ENCODE peak calls at places on chromosomes 12 and 14, in four cellular contexts. G is GM12878, P is HepG2, A is K562. B is an unnamed sample.
A peak's percentile ranks its signal among the peaks of the same experiment; 100 is the strongest.

GRCh38 chr12:88600272-88600671 is 20.0 kb upstream of the KITLG start:
- DNase-seq in G (no peak), P (no peak), A (no peak), B (no peak)

GRCh38 chr14:54444003-54444402 is 2.8 kb upstream of the CNIH1 start:
- DNase-seq in G (no peak), P (no peak), A (no peak), B (no peak)

GRCh38 chr12:6567112-6567680 is 895 bp downstream of the NOP2 start:
- DNase-seq in G (no peak), P (no peak), A (no peak), B (no peak)

GRCh38 chr12:3587402-3588013 is 96.5 kb downstream of the PRMT8 start:
- DNase-seq in G (no peak), P (no peak), A (no peak), B (no peak)

GRCh38 chr12:62653740-62654139 is 187.1 kb downstream of the MON2 start:
- DNase-seq in G (no peak), P (no peak), A (no peak), B (no peak)

GRCh38 chr12:47995976-47996375 is 8.3 kb downstream of the COL2A1 start:
- DNase-seq in G (no peak), P (no peak), A (no peak), B (no peak)

GRCh38 chr14:22339277-22339676 is 249.7 kb downstream of the DAD1 start:
- DNase-seq in G (no peak), P (no peak), A (no peak), B (no peak)

GRCh38 chr14:101406921-101407320 is 154.4 kb upstream of the DIO3 start:
- DNase-seq in G (no peak), P (no peak), A (no peak), B (no peak)

GRCh38 chr14:34722723-34723545 is 8.5 kb upstream of the CFL2 start:
- DNase-seq in G (no peak), P (peak; percentile 71), A (peak; percentile 58), B (peak; percentile 74)

GRCh38 chr12:102167821-102168605 is 29.6 kb downstream of the PMCH start:
- DNase-seq in G (peak; percentile 7), P (no peak), A (no peak), B (no peak)

GRCh38 chr12:30679250-30679649 is 16.4 kb downstream of the IPO8 start:
- DNase-seq in G (no peak), P (no peak), A (no peak), B (no peak)

GRCh38 chr12:24898185-24898584 is 50.7 kb downstream of the BCAT1 start:
- DNase-seq in G (no peak), P (no peak), A (no peak), B (no peak)

GRCh38 chr14:54366726-54367707 is 29.8 kb upstream of the CDKN3 start:
- DNase-seq in G (no peak), P (peak; percentile 84), A (peak; percentile 53), B (peak; percentile 30)

GRCh38 chr14:94768521-94769412 is 1.1 kb downstream of the GSC start:
- DNase-seq in G (no peak), P (no peak), A (no peak), B (no peak)

GRCh38 chr12:15966426-15966825 is 55.3 kb downstream of the DERA start:
- DNase-seq in G (no peak), P (no peak), A (no peak), B (no peak)

GRCh38 chr12:68175566-68176033 is 16.1 kb upstream of the IFNG start:
- DNase-seq in G (peak; percentile 63), P (no peak), A (no peak), B (no peak)

GRCh38 chr12:126837697-126838096 is 1429.3 kb upstream of the TMEM132C start:
- DNase-seq in G (no peak), P (no peak), A (no peak), B (no peak)

GRCh38 chr14:35533357-35534129 is 421 bp upstream of the INSM2 start:
- DNase-seq in G (no peak), P (peak; percentile 70), A (peak; percentile 66), B (peak; percentile 96)

GRCh38 chr12:106760184-106760531 is 14.3 kb upstream of the RIC8B start:
- DNase-seq in G (peak; percentile 65), P (no peak), A (no peak), B (no peak)

GRCh38 chr14:35742032-35742371 is 67.1 kb downstream of the RALGAPA1 start:
- DNase-seq in G (no peak), P (no peak), A (no peak), B (no peak)

GRCh38 chr14:22977434-22977683 is 5.0 kb downstream of the AJUBA start:
- DNase-seq in G (no peak), P (no peak), A (no peak), B (no peak)

GRCh38 chr12:27966870-27967269 is 5.7 kb downstream of the PTHLH start:
- DNase-seq in G (no peak), P (peak; percentile 20), A (peak; percentile 68), B (no peak)

GRCh38 chr12:95336387-95337067 is 118.9 kb downstream of the VEZT start:
- DNase-seq in G (no peak), P (peak; percentile 86), A (peak; percentile 40), B (peak; percentile 86)

GRCh38 chr14:89000007-89000942 is 175.8 kb downstream of the TTC8 start:
- DNase-seq in G (no peak), P (peak; percentile 29), A (peak; percentile 56), B (no peak)

GRCh38 chr14:35808076-35808657 is 928 bp downstream of the RALGAPA1 start:
- DNase-seq in G (no peak), P (no peak), A (peak; percentile 9), B (no peak)

GRCh38 chr14:60753264-60754126 is 18.9 kb downstream of the MNAT1 start:
- DNase-seq in G (peak; percentile 87), P (no peak), A (peak; percentile 11), B (no peak)

GRCh38 chr14:21825845-21826244 is 152.2 kb upstream of the OR4E1 start:
- DNase-seq in G (no peak), P (no peak), A (no peak), B (no peak)

GRCh38 chr12:68118096-68118755 is 41.3 kb downstream of the IFNG start:
- DNase-seq in G (no peak), P (no peak), A (no peak), B (no peak)

GRCh38 chr12:105474672-105475071 is 144.2 kb downstream of the C12orf75 start:
- DNase-seq in G (no peak), P (no peak), A (no peak), B (no peak)

GRCh38 chr12:78403681-78404080 is 460.9 kb upstream of the SYT1 start:
- DNase-seq in G (no peak), P (no peak), A (no peak), B (no peak)

GRCh38 chr12:78398750-78399149 is 465.8 kb upstream of the SYT1 start:
- DNase-seq in G (no peak), P (no peak), A (no peak), B (no peak)

GRCh38 chr12:78406213-78406612 is 458.4 kb upstream of the SYT1 start:
- DNase-seq in G (no peak), P (no peak), A (no peak), B (no peak)

GRCh38 chr12:78403136-78403535 is 461.4 kb upstream of the SYT1 start:
- DNase-seq in G (no peak), P (no peak), A (no peak), B (peak; percentile 16)

DNA sequence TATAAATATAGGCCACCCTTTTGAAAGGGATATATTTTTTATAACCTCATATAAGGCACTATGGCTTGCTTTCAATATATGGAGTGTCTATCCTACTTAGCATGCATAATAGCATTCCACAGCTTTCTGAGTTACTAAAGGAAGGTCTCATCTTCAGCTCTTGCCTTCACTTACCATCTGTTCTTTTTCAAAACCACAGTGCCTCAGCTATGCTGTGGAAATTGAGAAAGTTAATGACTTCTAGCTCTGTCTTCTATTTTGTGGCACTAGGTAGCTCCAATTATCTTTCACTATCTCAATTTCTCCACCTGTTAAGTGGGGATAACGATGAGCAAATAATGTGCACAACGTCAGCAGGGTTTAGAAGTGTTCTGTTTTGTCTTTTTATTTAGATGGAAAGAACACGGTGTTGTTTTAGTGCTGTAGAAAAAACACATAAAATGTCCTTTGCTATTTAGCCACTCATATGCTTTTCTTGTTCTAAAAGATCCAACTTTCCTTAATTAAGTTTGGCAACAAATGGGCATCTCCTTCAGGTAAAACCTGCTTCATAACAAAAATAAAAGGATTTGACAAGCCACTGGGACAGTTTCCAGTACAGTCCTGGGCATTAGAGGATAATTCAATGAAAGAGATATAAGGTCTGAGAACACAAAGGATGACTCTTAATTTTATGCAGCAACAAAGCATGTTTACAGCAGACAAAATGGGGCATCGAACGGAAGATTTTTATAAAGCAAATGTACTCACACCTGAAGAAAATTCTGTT is 462.0 kb upstream of the SYT1 start:
- DNase-seq in G (no peak), P (no peak), A (no peak), B (peak; percentile 1)
- TF ChIP-seq SMC3 in G (no peak), P (no peak), A (no peak), B (no peak)

GRCh38 chr12:52799498-52800211 is 3.7 kb upstream of the KRT3 start:
- DNase-seq in G (no peak), P (no peak), A (no peak), B (no peak)

GRCh38 chr12:52798671-52799497 is 3.0 kb upstream of the KRT3 start:
- DNase-seq in G (no peak), P (no peak), A (no peak), B (no peak)

GRCh38 chr12:52796839-52797528 is 1.1 kb upstream of the KRT3 start:
- DNase-seq in G (no peak), P (no peak), A (peak; percentile 92), B (no peak)

GRCh38 chr12:52797529-52797894 is 1.6 kb upstream of the KRT3 start:
- DNase-seq in G (no peak), P (no peak), A (no peak), B (no peak)

GRCh38 chr12:52798003-52798670 is 2.2 kb upstream of the KRT3 start:
- DNase-seq in G (no peak), P (no peak), A (peak; percentile 61), B (no peak)
- TF ChIP-seq JUND in G (no peak), P (no peak), A (no peak), B (no peak)

DNA sequence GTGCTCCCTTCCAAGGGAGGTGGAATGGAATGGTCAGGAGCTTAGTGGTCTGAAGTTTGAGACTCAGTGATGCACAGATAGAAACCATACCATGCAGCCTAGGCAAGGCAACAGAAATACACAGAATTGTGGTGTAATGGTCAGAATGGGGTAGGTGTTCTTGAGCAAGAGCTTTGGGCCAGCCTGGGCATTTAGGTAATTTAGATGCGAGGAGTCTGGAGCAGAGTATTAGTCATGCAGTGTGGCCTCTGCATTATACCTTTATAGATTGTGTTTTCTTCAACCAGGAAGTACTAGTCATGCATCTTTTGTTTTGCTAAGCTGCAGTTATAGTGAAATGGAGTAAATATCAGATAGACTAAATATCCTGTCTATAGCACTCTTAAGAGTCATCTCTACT is 118.3 kb downstream of the DAAM1 start:
- DNase-seq in G (no peak), P (no peak), A (no peak), B (no peak)
- TF ChIP-seq SMC3 in G (no peak), P (no peak), A (no peak), B (no peak)

DNA sequence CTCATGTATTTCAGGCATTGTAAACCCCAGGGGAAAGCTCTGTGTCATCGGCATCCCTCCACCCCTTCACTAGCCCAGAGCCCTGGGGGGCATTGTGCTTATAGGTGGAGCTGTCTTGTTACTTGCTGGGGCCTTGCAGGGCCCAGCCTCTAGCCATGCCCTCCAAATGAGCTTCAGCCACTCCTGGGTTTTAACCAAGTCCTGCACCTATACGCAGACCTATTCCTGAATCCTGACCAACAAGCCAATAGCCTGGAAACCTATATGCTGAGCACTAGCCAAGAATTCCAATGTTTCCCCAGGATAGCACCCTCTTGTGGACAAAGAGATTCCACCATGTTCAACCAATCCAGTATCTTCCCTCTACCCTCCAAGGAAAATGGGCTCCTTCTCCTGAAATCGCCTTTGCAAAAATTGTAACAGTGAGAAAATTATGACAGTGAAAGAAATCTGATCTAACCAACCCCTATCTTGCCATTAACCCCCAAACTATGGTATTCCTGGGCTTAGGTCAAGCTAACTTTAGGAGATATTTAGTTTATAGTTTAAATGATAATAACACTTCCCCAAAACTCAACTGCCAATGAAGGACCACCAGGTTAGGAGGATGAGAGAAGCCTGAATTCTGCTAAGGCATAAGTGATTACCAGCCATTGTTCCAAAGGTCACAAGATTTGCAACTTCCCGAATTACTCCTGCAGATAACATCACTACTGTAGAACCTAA is 55.5 kb downstream of the TTC7B start:
- DNase-seq in G (no peak), P (peak; percentile 38), A (peak; percentile 34), B (peak; percentile 48)
- TF ChIP-seq JUND in G (no peak), P (no peak), A (no peak), B (no peak)

B was measured in SK-N-SH.